ENCODE peak calls at places on chromosome 18, in six cellular contexts. V, B, C, P, N and S are unnamed samples.

GRCh38 chr18:227374-227773 is 40.5 kb downstream of the THOC1 start:
- DNase-seq in B (no peak), P (no peak), C (no peak), N (no peak), V (no peak), S (no peak)

GRCh38 chr18:75638223-75638596 is 210.7 kb upstream of the SMIM21 start:
- DNase-seq in C (no peak), P (no peak), V (no peak), N (no peak), B (no peak), S (no peak)

GRCh38 chr18:1147616-1148184 is 243.0 kb downstream of the ADCYAP1 start:
- DNase-seq in V (no peak), B (no peak), C (no peak), N (peak), P (no peak), S (no peak)

GRCh38 chr18:57088883-57089282 is 58.0 kb upstream of the BOD1L2 start:
- DNase-seq in V (no peak), C (no peak), B (no peak), N (no peak), P (no peak), S (no peak)

GRCh38 chr18:27130029-27130428 is 55.1 kb downstream of the CHST9 start:
- DNase-seq in N (no peak), P (no peak), B (no peak), C (no peak), V (no peak), S (no peak)

GRCh38 chr18:1048048-1048447 is 143.4 kb downstream of the ADCYAP1 start:
- DNase-seq in B (no peak), N (no peak), V (no peak), P (no peak), C (no peak), S (no peak)

GRCh38 chr18:1914489-1914888 is 656.8 kb downstream of the METTL4 start:
- DNase-seq in B (no peak), P (peak), N (no peak), V (peak), C (no peak), S (no peak)

GRCh38 chr18:36095936-36096519 is 28.7 kb upstream of the RPRD1A start:
- DNase-seq in C (no peak), P (peak), V (peak), B (peak), N (peak), S (no peak)

GRCh38 chr18:26468931-26469340 is 79.4 kb downstream of the KCTD1 start:
- DNase-seq in N (no peak), V (peak), B (peak), C (no peak), P (no peak), S (peak)

GRCh38 chr18:37346048-37346447 is 219.6 kb downstream of the CELF4 start:
- DNase-seq in C (no peak), V (no peak), N (no peak), P (no peak), B (no peak), S (no peak)

GRCh38 chr18:2979871-2980606 is 32.9 kb downstream of the LPIN2 start:
- DNase-seq in P (no peak), B (no peak), V (no peak), N (no peak), C (no peak), S (no peak)

GRCh38 chr18:67525328-67526110 is 9.0 kb upstream of the DSEL start:
- DNase-seq in N (no peak), P (no peak), B (no peak), C (no peak), V (peak), S (no peak)
- TF ChIP-seq ZNF274 in N (no peak), P (no peak), B (no peak), C (no peak), V (no peak), S (no peak)

DNA sequence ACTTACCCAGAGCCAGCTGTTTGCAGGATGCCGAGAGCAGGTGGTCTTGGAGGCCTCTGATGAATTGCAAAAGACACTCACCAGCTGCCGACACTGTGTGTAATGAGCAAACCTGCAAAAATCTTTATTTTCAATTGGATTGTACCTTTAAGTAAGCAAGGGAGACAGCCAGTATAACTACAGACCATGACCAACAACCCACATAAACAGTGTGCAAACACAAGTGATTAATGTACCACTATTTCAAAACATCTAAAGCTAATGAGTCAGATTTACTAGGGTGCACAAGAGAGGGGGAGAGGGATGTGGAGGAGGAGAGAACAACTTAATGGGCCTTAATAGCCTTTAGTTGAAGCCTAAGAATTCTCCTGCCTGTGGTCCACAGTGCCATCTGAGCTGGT is 196.1 kb downstream of the HRH4 start:
- DNase-seq in B (no peak), V (no peak), C (no peak), P (no peak), N (no peak), S (no peak)
- TF ChIP-seq ZNF274 in B (no peak), V (no peak), C (no peak), P (no peak), N (no peak), S (no peak)

GRCh38 chr18:62500966-62501591 is 21.7 kb upstream of the ZCCHC2 start:
- DNase-seq in N (no peak), C (no peak), B (no peak), P (no peak), V (peak), S (no peak)

GRCh38 chr18:62509779-62510178 is 13.0 kb upstream of the ZCCHC2 start:
- DNase-seq in P (no peak), N (no peak), V (peak), C (no peak), B (no peak), S (no peak)

GRCh38 chr18:62510744-62511143 is 12.1 kb upstream of the ZCCHC2 start:
- DNase-seq in V (peak), C (no peak), N (no peak), P (no peak), B (no peak), S (no peak)

GRCh38 chr18:62506495-62507143 is 16.2 kb upstream of the ZCCHC2 start:
- DNase-seq in C (no peak), B (no peak), N (no peak), P (no peak), V (no peak), S (no peak)

GRCh38 chr18:62505669-62506494 is 16.9 kb upstream of the ZCCHC2 start:
- DNase-seq in P (no peak), C (peak), V (no peak), N (no peak), B (no peak), S (no peak)
- TF ChIP-seq ZNF274 in P (no peak), C (no peak), V (no peak), N (no peak), B (no peak), S (no peak)

DNA sequence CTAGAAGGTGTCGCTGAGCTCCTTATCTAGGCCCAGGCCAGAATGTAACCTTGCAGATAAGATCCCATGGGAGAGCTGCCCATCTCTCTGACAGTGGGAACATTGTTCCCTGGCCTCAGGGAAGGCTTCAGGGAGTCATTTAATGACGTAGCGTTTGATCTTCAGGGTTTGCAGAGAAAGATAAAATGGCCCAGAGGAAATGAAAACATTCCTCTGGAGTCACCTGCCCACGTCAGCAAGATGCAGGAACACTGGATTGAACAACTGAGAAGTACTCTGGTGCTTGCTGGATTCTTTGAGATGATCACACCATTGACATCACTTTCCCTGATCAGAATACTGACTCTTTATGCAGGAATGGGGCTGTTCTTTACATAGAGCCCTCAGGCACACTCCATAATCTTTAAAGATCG is 51.6 kb downstream of the MAPK4 start:
- DNase-seq in C (no peak), N (no peak), V (peak), B (no peak), P (no peak), S (no peak)
- TF ChIP-seq ZNF274 in C (no peak), N (no peak), V (no peak), B (no peak), P (no peak), S (no peak)

GRCh38 chr18:77071061-77071460 is 61.5 kb downstream of the MBP start:
- DNase-seq in C (no peak), B (no peak), P (no peak), N (no peak), V (no peak), S (no peak)

GRCh38 chr18:77073336-77074093 is 59.1 kb downstream of the MBP start:
- DNase-seq in C (no peak), B (no peak), N (no peak), V (no peak), P (no peak), S (no peak)

GRCh38 chr18:77070627-77071026 is 62.0 kb downstream of the MBP start:
- DNase-seq in N (no peak), P (no peak), B (no peak), V (no peak), C (no peak), S (no peak)

GRCh38 chr18:77072566-77072965 is 60.0 kb downstream of the MBP start:
- DNase-seq in P (no peak), B (no peak), N (no peak), C (no peak), V (no peak), S (no peak)

GRCh38 chr18:77071711-77072292 is 60.8 kb downstream of the MBP start:
- DNase-seq in N (no peak), P (no peak), C (no peak), V (no peak), B (no peak), S (no peak)
- TF ChIP-seq ZNF274 in N (no peak), P (no peak), C (no peak), V (no peak), B (no peak), S (no peak)

GRCh38 chr18:42338683-42339082 is 383.6 kb downstream of the PIK3C3 start:
- DNase-seq in N (peak), V (peak), P (no peak), C (no peak), B (no peak), S (no peak)

GRCh38 chr18:42340423-42341009 is 385.5 kb downstream of the PIK3C3 start:
- DNase-seq in C (no peak), P (no peak), B (no peak), V (peak), N (no peak), S (no peak)

GRCh38 chr18:42339324-42339723 is 384.3 kb downstream of the PIK3C3 start:
- DNase-seq in C (no peak), N (no peak), V (peak), P (no peak), B (no peak), S (no peak)

GRCh38 chr18:42334931-42335330 is 379.9 kb downstream of the PIK3C3 start:
- DNase-seq in B (no peak), N (no peak), C (no peak), V (no peak), P (no peak), S (no peak)

DNA sequence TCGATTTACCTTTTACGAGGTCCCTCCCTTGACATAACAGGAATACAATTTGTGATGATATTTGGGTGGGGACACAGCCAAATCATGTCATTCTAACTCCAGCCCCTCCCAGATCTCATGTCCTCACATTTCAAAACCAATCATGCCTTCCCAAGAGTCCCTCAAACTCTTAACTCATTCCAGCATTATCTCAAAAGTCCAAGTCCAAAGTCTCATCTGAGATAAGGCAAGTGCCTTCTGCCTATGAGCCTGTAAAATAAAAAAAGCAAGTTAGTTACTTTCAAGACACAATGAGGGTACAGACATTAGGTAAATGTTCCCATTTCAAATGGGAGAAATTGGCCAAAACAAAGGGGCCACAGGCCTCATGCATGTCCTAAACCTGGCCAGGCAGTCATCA is 381.1 kb downstream of the PIK3C3 start:
- DNase-seq in B (no peak), N (no peak), V (no peak), C (no peak), P (no peak), S (no peak)
- TF ChIP-seq ZNF274 in B (no peak), N (no peak), V (no peak), C (no peak), P (no peak), S (no peak)

GRCh38 chr18:59231877-59232276 is 11.9 kb downstream of the GRP start:
- DNase-seq in C (no peak), P (no peak), V (no peak), N (no peak), B (no peak), S (no peak)

GRCh38 chr18:59231157-59231556 is 11.2 kb downstream of the GRP start:
- DNase-seq in P (no peak), B (no peak), V (no peak), C (no peak), N (no peak), S (no peak)

GRCh38 chr18:59229681-59230443 is 9.9 kb downstream of the GRP start:
- DNase-seq in B (no peak), C (no peak), P (no peak), N (no peak), V (no peak), S (no peak)

GRCh38 chr18:59229191-59229590 is 9.2 kb downstream of the GRP start:
- DNase-seq in B (no peak), C (no peak), V (no peak), P (no peak), N (no peak), S (no peak)

DNA sequence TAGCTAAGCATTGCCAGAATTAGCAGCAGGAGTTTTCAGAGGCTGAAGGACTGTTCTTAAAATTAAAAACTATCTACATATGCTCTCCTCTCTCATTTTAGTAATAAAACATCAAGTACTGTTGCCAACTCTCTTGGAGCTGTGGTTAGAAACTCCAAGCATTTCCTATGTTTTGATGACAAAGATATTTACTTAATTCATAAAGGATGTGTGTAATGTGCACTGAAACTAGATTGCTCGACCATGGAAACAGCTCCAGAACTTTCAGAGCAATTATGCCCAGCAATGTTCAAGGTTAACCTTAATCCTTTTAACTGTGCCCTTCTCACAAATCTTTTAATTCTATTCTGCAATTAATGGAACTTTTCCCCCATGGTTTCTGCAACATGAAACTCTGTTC is 8.4 kb downstream of the GRP start:
- DNase-seq in V (no peak), C (no peak), B (no peak), N (no peak), P (no peak), S (no peak)
- TF ChIP-seq ZNF274 in V (no peak), C (no peak), B (no peak), N (no peak), P (no peak), S (no peak)

DNA sequence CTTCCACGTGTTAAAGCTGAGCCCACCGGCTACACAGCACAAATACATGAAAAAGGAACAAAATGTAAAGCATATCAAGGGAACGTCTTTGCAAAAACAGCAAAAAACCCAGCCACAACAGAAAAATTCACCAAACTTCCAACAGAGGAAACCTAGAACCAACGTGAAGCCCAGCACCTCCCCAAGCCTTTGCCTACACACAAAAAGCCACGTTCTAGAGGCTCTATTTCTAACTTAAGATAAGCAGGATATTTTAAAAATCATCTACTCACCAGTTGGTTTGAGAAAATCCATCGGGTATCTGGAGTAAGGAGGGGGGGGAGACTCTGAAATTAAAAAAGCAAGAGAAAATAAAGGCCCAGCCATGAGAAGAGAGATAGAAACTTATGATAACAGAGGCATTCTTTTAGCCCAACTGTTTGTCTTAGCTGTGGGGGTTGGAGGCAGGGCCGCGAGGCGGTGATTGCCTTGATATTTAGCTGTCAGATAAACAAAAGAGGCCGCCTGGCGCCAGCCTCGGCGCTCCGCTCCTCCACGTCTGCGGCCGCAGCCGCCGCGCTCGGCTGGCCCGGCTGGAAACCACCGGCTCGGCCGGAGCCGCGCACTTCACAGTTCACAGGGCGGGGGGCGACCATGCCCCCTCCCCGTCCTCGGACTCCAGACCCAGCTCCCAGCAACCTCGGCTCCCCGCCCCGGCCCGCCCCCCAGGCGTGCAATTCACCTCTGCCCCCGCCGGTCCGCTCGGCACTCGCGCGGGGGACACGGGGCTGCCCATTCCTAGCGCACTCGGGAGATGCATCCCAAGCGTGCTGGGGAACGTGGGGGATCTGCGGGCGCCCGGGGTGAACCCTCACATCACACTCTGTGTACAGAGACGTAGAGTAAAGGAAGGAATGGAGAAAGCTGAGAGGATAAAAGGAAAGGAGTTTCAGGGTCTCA is 2.4 kb downstream of the SMAD7 start:
- DNase-seq in P (no peak), C (no peak), B (peak), N (no peak), V (peak), S (no peak)
- TF ChIP-seq ZNF274 in P (no peak), C (no peak), B (no peak), N (no peak), V (no peak), S (no peak)

GRCh38 chr18:5073026-5073944 is 123.8 kb downstream of the AKAIN1 start:
- DNase-seq in C (no peak), V (peak), P (peak), B (peak), N (peak), S (peak)

DNA sequence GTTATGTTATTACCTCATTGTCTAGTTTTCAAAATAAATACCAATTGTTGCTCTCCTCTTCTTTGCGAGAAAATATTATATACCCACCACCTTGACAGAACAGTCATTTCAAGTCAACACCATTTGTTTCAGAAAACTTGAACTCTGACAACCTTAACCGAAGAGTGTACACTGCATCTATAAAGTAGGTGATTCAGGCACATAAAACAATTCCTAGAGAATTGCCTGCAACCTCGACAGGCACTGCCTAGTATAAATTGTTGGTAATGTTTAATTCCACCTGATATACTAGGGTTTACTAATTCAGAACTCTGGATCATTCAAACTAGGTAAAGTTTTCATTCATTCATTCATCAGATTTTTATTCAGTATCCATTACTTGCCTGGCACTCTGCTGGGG is 121.8 kb downstream of the AKAIN1 start:
- DNase-seq in V (no peak), B (no peak), P (no peak), N (no peak), C (no peak), S (no peak)
- TF ChIP-seq ZNF274 in V (no peak), B (no peak), P (no peak), N (no peak), C (no peak), S (no peak)